ENCODE peak calls at places on chromosome 9, in ten cellular contexts. Z is mucosa of descending colon; W is naive thymus-derived CD4-positive, alpha-beta T cell; I is left ventricle myocardium inferior; X is small intestine; E is left lung; V is AG09309; J is choroid plexus epithelial cell; Q is ovary; P is sigmoid colon. F is an unnamed sample.

GRCh38 chr9:26657958-26658357 is 234.6 kb downstream of the CAAP1 start:
- DNase-seq in Z (no peak), W (no peak), I (no peak), X (no peak), E (no peak), V (no peak), J (no peak), Q (no peak), P (no peak), F (no peak)

GRCh38 chr9:25960235-25960634 is 282.0 kb upstream of the TUSC1 start:
- DNase-seq in Z (no peak), W (no peak), I (no peak), X (no peak), E (no peak), V (no peak), J (no peak), Q (no peak), P (no peak), F (no peak)

GRCh38 chr9:87711857-87712800 is 13.8 kb upstream of the CTSL start:
- DNase-seq in Z (no peak), W (no peak), I (no peak), X (no peak), E (peak), V (peak), J (peak), Q (no peak), P (no peak), F (no peak)

GRCh38 chr9:26670052-26670640 is 222.5 kb downstream of the CAAP1 start:
- DNase-seq in Z (no peak), W (no peak), I (no peak), X (no peak), E (no peak), V (no peak), J (no peak), Q (no peak), P (no peak), F (no peak)

GRCh38 chr9:136881691-136882108 is 4.6 kb upstream of the TRAF2 start:
- DNase-seq in Z (peak), W (peak), I (no peak), X (peak), E (no peak), V (no peak), J (peak), Q (no peak), P (no peak), F (no peak)

GRCh38 chr9:116355153-116355827 is 201.7 kb downstream of the PAPPA start:
- DNase-seq in Z (no peak), W (no peak), I (no peak), X (no peak), E (no peak), V (no peak), J (peak), Q (peak), P (no peak), F (peak)

GRCh38 chr9:109856785-109857184 is 76.8 kb downstream of the PALM2AKAP2 start:
- DNase-seq in Z (no peak), W (no peak), I (peak), X (no peak), E (no peak), V (no peak), J (peak), Q (peak), P (peak), F (peak)

GRCh38 chr9:69122391-69123141 is 51.5 kb upstream of the TJP2 start:
- DNase-seq in Z (no peak), W (no peak), I (no peak), X (peak), E (no peak), V (no peak), J (peak), Q (no peak), P (no peak), F (no peak)

GRCh38 chr9:35198191-35198590 is 36.4 kb downstream of the UNC13B start:
- DNase-seq in Z (no peak), W (no peak), I (no peak), X (no peak), E (no peak), V (no peak), J (no peak), Q (no peak), P (no peak), F (no peak)

GRCh38 chr9:108639736-108640135 is 216.1 kb downstream of the ACTL7B start:
- DNase-seq in Z (no peak), W (no peak), I (no peak), X (no peak), E (no peak), V (no peak), J (peak), Q (no peak), P (no peak), F (no peak)

GRCh38 chr9:34443976-34444375 is 14.4 kb downstream of the FAM219A start:
- DNase-seq in Z (no peak), W (no peak), I (no peak), X (no peak), E (no peak), V (no peak), J (no peak), Q (no peak), P (no peak), F (no peak)

GRCh38 chr9:121192959-121193645 is 8.6 kb downstream of the RAB14 start:
- DNase-seq in Z (no peak), W (no peak), I (no peak), X (no peak), E (no peak), V (no peak), J (peak), Q (no peak), P (no peak), F (no peak)

GRCh38 chr9:112288029-112288428 is 45.4 kb downstream of the PTBP3 start:
- DNase-seq in Z (no peak), W (no peak), I (no peak), X (no peak), E (no peak), V (no peak), J (peak), Q (no peak), P (no peak), F (no peak)

GRCh38 chr9:117135481-117135880 is 279.4 kb downstream of the ASTN2 start:
- DNase-seq in Z (no peak), W (no peak), I (no peak), X (no peak), E (no peak), V (no peak), J (no peak), Q (no peak), P (no peak), F (no peak)

GRCh38 chr9:7234144-7234543 is 476.4 kb downstream of the KDM4C start:
- DNase-seq in Z (no peak), W (no peak), I (no peak), X (peak), E (no peak), V (no peak), J (peak), Q (no peak), P (no peak), F (no peak)

GRCh38 chr9:124149992-124150391 is 107.8 kb upstream of the NEK6 start:
- DNase-seq in Z (no peak), W (no peak), I (no peak), X (no peak), E (no peak), V (no peak), J (peak), Q (no peak), P (no peak), F (no peak)

GRCh38 chr9:101705135-101705661 is 33.2 kb downstream of the GRIN3A start:
- DNase-seq in Z (peak), W (peak), I (peak), X (peak), E (no peak), V (no peak), J (peak), Q (no peak), P (no peak), F (no peak)

GRCh38 chr9:92970467-92970923 is 23.2 kb downstream of the FGD3 start:
- DNase-seq in Z (no peak), W (no peak), I (no peak), X (no peak), E (no peak), V (no peak), J (peak), Q (no peak), P (no peak), F (no peak)

GRCh38 chr9:90936380-90936779 is 134.8 kb downstream of the SYK start:
- DNase-seq in Z (no peak), W (no peak), I (no peak), X (no peak), E (no peak), V (no peak), J (no peak), Q (no peak), P (no peak), F (no peak)

GRCh38 chr9:91522496-91522895 is 98.9 kb upstream of the NFIL3 start:
- DNase-seq in Z (no peak), W (no peak), I (no peak), X (no peak), E (no peak), V (no peak), J (no peak), Q (no peak), P (no peak), F (no peak)

GRCh38 chr9:85900504-85901201 is 40.3 kb upstream of the NAA35 start:
- DNase-seq in Z (no peak), W (no peak), I (no peak), X (peak), E (no peak), V (no peak), J (peak), Q (no peak), P (no peak), F (no peak)

GRCh38 chr9:110115341-110115820 is 92.6 kb downstream of the C9orf152 start:
- DNase-seq in Z (no peak), W (no peak), I (peak), X (no peak), E (no peak), V (no peak), J (peak), Q (no peak), P (no peak), F (no peak)

GRCh38 chr9:134130503-134131375 is 5.1 kb upstream of the WDR5 start:
- DNase-seq in Z (peak), W (no peak), I (peak), X (no peak), E (peak), V (no peak), J (no peak), Q (peak), P (no peak), F (peak)

GRCh38 chr9:92739346-92740014 is 25.2 kb downstream of the BICD2 start:
- DNase-seq in Z (no peak), W (no peak), I (no peak), X (no peak), E (peak), V (no peak), J (no peak), Q (no peak), P (no peak), F (no peak)

GRCh38 chr9:88781500-88782391 is 209.5 kb upstream of the S1PR3 start:
- DNase-seq in Z (no peak), W (no peak), I (peak), X (peak), E (no peak), V (no peak), J (peak), Q (peak), P (no peak), F (peak)

GRCh38 chr9:91711755-91712591 is 238.1 kb downstream of the ROR2 start:
- DNase-seq in Z (no peak), W (peak), I (no peak), X (peak), E (no peak), V (no peak), J (peak), Q (no peak), P (no peak), F (no peak)

GRCh38 chr9:134434896-134435506 is 108.7 kb downstream of the RXRA start:
- DNase-seq in Z (peak), W (no peak), I (peak), X (peak), E (peak), V (peak), J (peak), Q (peak), P (peak), F (peak)

GRCh38 chr9:79671558-79671957 is 99.8 kb downstream of the TLE4 start:
- DNase-seq in Z (no peak), W (no peak), I (no peak), X (peak), E (no peak), V (no peak), J (peak), Q (no peak), P (no peak), F (no peak)
- H3K4me3 ChIP-seq in Z (no peak), W (no peak), I (no peak), X (no peak), E (no peak), V (no peak), J (no peak), Q (no peak), P (no peak), F (no peak)

GRCh38 chr9:130663258-130664171 is 879 bp upstream of the PRDM12 start:
- DNase-seq in Z (no peak), W (no peak), I (no peak), X (no peak), E (no peak), V (no peak), J (peak), Q (no peak), P (no peak), F (no peak)
- H3K4me3 ChIP-seq in Z (no peak), W (peak), I (peak), X (no peak), E (no peak), V (no peak), J (no peak), Q (no peak), P (no peak), F (no peak)

DNA sequence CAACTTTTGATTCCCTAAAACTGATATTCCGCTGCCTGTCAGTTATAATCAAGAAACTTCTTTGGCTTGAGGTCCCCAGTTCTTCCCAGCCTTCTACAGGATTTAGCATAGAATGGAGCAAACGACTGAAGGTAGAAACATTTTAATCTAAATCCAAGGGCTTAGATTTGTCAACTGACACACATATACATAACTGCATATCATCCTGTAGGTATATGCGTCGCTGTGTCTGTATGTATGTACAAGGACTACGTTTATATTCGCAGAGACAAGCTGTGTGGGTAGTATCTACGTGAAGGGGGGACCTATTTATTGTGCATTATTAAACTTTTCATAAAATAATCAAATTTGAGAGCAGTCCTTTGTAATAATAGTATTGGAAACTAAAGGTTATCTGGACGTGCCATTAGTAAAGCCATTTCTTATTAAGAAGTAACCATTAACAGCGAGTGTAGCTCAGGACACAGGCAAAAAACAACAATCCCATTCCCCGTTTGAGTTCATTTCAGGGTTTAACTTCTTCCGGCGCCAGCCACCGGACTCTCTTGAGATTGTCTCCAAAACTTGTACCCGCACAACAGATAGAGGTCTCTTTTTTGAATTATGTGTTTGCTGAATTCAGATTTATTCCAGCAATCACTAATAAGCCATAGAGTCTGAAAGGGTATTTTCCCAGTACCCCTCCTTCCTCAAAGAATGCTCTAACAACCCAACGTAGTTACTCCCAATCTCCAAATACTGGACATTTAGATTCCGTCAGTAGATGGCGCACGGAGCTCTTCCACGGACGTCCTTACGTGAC is 2.1 kb upstream of the MLLT3 start:
- DNase-seq in Z (no peak), W (peak), I (peak), X (peak), E (peak), V (no peak), J (peak), Q (peak), P (peak), F (peak)
- H3K4me3 ChIP-seq in Z (no peak), W (peak), I (peak), X (no peak), E (peak), V (peak), J (peak), Q (peak), P (peak), F (peak)

GRCh38 chr9:122930541-122930932 is 775 bp downstream of the ZBTB26 start:
- DNase-seq in Z (no peak), W (no peak), I (no peak), X (no peak), E (no peak), V (no peak), J (no peak), Q (no peak), P (no peak), F (no peak)

GRCh38 chr9:122931851-122932199 is 513 bp upstream of the ZBTB26 start:
- DNase-seq in Z (no peak), W (no peak), I (no peak), X (no peak), E (no peak), V (no peak), J (peak), Q (no peak), P (no peak), F (no peak)

GRCh38 chr9:122923947-122924346 is 7.4 kb downstream of the ZBTB26 start:
- DNase-seq in Z (no peak), W (no peak), I (no peak), X (no peak), E (no peak), V (no peak), J (no peak), Q (no peak), P (no peak), F (no peak)

GRCh38 chr9:122930933-122931850 is at the start of gene ZBTB26:
- DNase-seq in Z (peak), W (peak), I (peak), X (peak), E (peak), V (peak), J (peak), Q (peak), P (peak), F (peak)

GRCh38 chr9:122929803-122930354 is 1.4 kb downstream of the ZBTB26 start:
- DNase-seq in Z (no peak), W (no peak), I (no peak), X (no peak), E (no peak), V (no peak), J (no peak), Q (no peak), P (no peak), F (no peak)
- H3K4me3 ChIP-seq in Z (no peak), W (no peak), I (peak), X (no peak), E (peak), V (no peak), J (no peak), Q (no peak), P (no peak), F (no peak)

DNA sequence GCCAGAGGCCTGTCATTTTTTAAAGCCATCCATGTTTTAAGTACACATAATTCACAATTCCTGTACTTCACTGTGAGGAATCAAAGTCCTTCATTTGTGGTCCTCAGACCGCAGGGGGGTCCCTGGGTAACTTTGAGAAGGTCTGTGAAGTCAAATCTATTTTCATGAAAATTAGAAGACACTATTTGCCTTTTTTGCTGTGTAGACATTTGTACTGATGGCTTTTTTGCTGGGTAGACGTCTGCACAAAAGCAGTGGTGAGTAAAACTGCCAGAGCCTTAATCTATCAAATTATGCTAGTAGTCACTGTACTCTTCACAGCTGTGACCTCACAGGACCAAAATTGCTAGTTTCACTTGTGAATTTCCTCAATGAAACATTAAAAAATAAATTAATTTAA is 25.7 kb downstream of the PRUNE2 start:
- DNase-seq in Z (no peak), W (no peak), I (no peak), X (no peak), E (no peak), V (no peak), J (no peak), Q (no peak), P (no peak), F (no peak)
- H3K4me3 ChIP-seq in Z (no peak), W (no peak), I (no peak), X (no peak), E (no peak), V (no peak), J (no peak), Q (no peak), P (no peak), F (no peak)

GRCh38 chr9:72981433-72981832 is 28.6 kb upstream of the ALDH1A1 start:
- DNase-seq in Z (no peak), W (no peak), I (no peak), X (no peak), E (no peak), V (no peak), J (no peak), Q (no peak), P (no peak), F (no peak)
- H3K4me3 ChIP-seq in Z (no peak), W (no peak), I (no peak), X (no peak), E (no peak), V (no peak), J (no peak), Q (no peak), P (no peak), F (no peak)

DNA sequence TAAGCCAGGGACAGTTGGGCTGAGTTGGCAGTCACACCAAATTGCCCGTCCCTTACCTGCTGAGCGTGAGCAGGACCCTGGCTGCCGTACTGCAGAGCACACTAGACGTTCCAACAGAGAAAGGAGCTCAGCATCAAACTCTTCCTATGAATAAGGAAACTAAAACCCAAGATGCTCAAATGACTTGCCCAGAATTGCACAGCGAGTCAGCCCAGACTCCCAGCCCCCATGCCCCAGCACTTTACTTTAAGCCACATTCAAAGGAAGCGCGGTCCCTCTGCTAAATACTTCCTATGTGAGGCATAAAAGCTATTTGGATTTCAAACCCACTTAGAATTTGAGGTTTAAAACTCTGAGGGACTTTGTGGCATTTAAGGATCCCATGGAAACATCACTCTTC is 23.9 kb downstream of the PAX5 start:
- DNase-seq in Z (no peak), W (no peak), I (no peak), X (no peak), E (no peak), V (no peak), J (no peak), Q (no peak), P (no peak), F (no peak)
- H3K4me3 ChIP-seq in Z (no peak), W (no peak), I (no peak), X (no peak), E (no peak), V (no peak), J (no peak), Q (no peak), P (no peak), F (no peak)

DNA sequence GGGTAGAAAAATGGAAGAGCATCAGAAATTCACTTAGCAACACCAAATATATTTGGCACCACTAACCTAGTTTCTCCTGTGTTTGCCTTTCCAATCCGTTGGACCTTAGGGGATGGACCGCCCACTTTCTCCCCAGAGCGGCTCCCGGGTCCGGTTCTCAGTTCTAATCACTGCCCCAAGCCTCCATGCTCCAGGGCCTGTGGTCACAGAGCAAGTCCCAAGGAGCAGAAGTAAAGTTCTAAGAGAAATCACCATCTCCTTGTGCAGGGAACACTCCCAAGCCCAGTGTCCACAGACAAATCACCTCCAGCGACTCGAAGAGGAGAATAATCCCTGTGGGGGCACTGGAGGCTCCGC is 728 bp upstream of the SLC1A1 start:
- DNase-seq in Z (no peak), W (no peak), I (no peak), X (no peak), E (peak), V (no peak), J (peak), Q (no peak), P (no peak), F (no peak)
- H3K4me3 ChIP-seq in Z (peak), W (peak), I (peak), X (peak), E (peak), V (peak), J (peak), Q (peak), P (peak), F (peak)

GRCh38 chr9:74499770-74500583 is 2.8 kb downstream of the RORB start:
- DNase-seq in Z (no peak), W (no peak), I (no peak), X (no peak), E (no peak), V (no peak), J (peak), Q (no peak), P (no peak), F (no peak)
- H3K4me3 ChIP-seq in Z (no peak), W (no peak), I (peak), X (no peak), E (peak), V (no peak), J (peak), Q (peak), P (peak), F (peak)